ENCODE peak calls at places on chromosomes 16 and 17, in six cellular contexts. F is activated naive CD8-positive, alpha-beta T cell treated with anti-CD3 and anti-CD28 coated beads, Interleukin-2, amount 50 U/mL, for 24 hours; W is cardiac muscle cell; P is lower leg skin; D is iris pigment epithelial cell; X is heart right ventricle. I is an unnamed sample.

GRCh38 chr17:36611345-36612072 is 10.1 kb downstream of the MRM1 start:
- DNase-seq in X (no peak), D (peak), F (no peak), P (no peak), W (peak), I (no peak)

GRCh38 chr17:14098246-14098645 is 28.9 kb downstream of the COX10 start:
- DNase-seq in P (no peak), D (peak), W (peak), X (no peak), F (no peak), I (peak)

GRCh38 chr16:11301645-11302513 is 20.7 kb upstream of the PRM1 start:
- DNase-seq in D (no peak), W (no peak), P (no peak), F (no peak), X (no peak), I (no peak)

GRCh38 chr17:40530988-40531971 is 29.9 kb upstream of the TNS4 start:
- DNase-seq in W (no peak), X (no peak), D (no peak), F (peak), P (no peak), I (no peak)

GRCh38 chr17:1090454-1091189 is 89.2 kb downstream of the ABR start:
- DNase-seq in X (no peak), W (no peak), D (no peak), P (no peak), F (no peak), I (no peak)

GRCh38 chr16:65534121-65534528 is 412.3 kb upstream of the CDH11 start:
- DNase-seq in X (no peak), F (no peak), D (peak), W (peak), P (no peak), I (no peak)

GRCh38 chr16:55376567-55377167 is 52.7 kb downstream of the IRX6 start:
- DNase-seq in D (no peak), W (no peak), X (no peak), P (no peak), F (no peak), I (no peak)

GRCh38 chr16:78210305-78210704 is 110.9 kb downstream of the WWOX start:
- DNase-seq in W (no peak), F (no peak), D (peak), P (no peak), X (no peak), I (no peak)

GRCh38 chr17:67160791-67161190 is 84.2 kb downstream of the HELZ start:
- DNase-seq in F (no peak), W (no peak), D (no peak), P (no peak), X (no peak), I (no peak)

GRCh38 chr17:29145289-29146058 is 34.7 kb downstream of the MYO18A start:
- DNase-seq in D (peak), P (no peak), W (peak), X (peak), F (peak), I (peak)

GRCh38 chr17:44331249-44331760 is 6.7 kb upstream of the SLC25A39 start:
- DNase-seq in W (peak), P (peak), F (peak), X (no peak), D (peak), I (peak)

GRCh38 chr17:61260061-61260797 is 139.4 kb upstream of the TBX2 start:
- DNase-seq in W (peak), X (no peak), D (peak), F (no peak), P (no peak), I (no peak)

GRCh38 chr16:75836377-75837010 is 110.2 kb upstream of the CPHXL start:
- DNase-seq in P (no peak), W (no peak), D (no peak), F (no peak), X (no peak), I (no peak)

GRCh38 chr16:77888786-77889185 is 100.4 kb downstream of the VAT1L start:
- DNase-seq in P (no peak), X (no peak), D (no peak), F (no peak), W (no peak), I (no peak)

GRCh38 chr17:67606471-67606870 is 111.3 kb upstream of the NOL11 start:
- DNase-seq in P (no peak), X (peak), W (peak), D (peak), F (no peak), I (peak)

GRCh38 chr16:82150569-82150968 is 19.5 kb downstream of the MPHOSPH6 start:
- DNase-seq in X (no peak), D (no peak), W (no peak), F (no peak), P (no peak), I (no peak)

GRCh38 chr17:40551091-40551873 is 14.0 kb downstream of the CCR7 start:
- DNase-seq in X (peak), W (peak), P (peak), F (no peak), D (peak), I (peak)

GRCh38 chr16:67459066-67459857 is 21.7 kb downstream of the ATP6V0D1 start:
- DNase-seq in D (no peak), F (no peak), X (peak), W (peak), P (no peak), I (peak)

GRCh38 chr16:13012591-13012990 is 111.2 kb downstream of the SHISA9 start:
- DNase-seq in F (no peak), W (no peak), D (no peak), P (no peak), X (no peak), I (no peak)

GRCh38 chr16:77863250-77863649 is 74.9 kb downstream of the VAT1L start:
- DNase-seq in D (no peak), X (peak), W (no peak), P (no peak), F (no peak), I (no peak)

GRCh38 chr16:3677994-3678393 is 23.5 kb downstream of the DNASE1 start:
- DNase-seq in X (no peak), P (no peak), W (no peak), F (no peak), D (no peak), I (no peak)

I was measured in lung.